ENCODE peak calls at places on chromosomes 11 and 22, in seven cellular contexts. One of them, this sample, is unnamed.

GRCh38 chr11:130891326-130891725 is 25.0 kb downstream of the SNX19 start:
- DNase-seq in GM12865: no peak
- DNase-seq in iPS-NIHi11: no peak
- DNase-seq in effector CD4-positive, alpha-beta T cell: no peak
- DNase-seq in uterus: no peak
- DNase-seq in A673: no peak
- DNase-seq in psoas muscle: no peak
- DNase-seq in this sample: no peak

GRCh38 chr22:43275545-43275981 is 67.6 kb downstream of the SCUBE1 start:
- DNase-seq in A673: no peak
- DNase-seq in iPS-NIHi11: peak; percentile 60
- DNase-seq in effector CD4-positive, alpha-beta T cell: no peak
- DNase-seq in GM12865: no peak
- DNase-seq in psoas muscle: no peak
- DNase-seq in uterus: no peak
- DNase-seq in this sample: no peak

GRCh38 chr11:9330387-9331384 is 16.3 kb upstream of the TMEM41B start:
- DNase-seq in psoas muscle: no peak
- DNase-seq in GM12865: no peak
- DNase-seq in iPS-NIHi11: no peak
- DNase-seq in uterus: no peak
- DNase-seq in effector CD4-positive, alpha-beta T cell: no peak
- DNase-seq in A673: no peak
- DNase-seq in this sample: no peak

GRCh38 chr22:29623553-29624169 is 20.2 kb downstream of the NF2 start:
- DNase-seq in uterus: no peak
- DNase-seq in GM12865: no peak
- DNase-seq in iPS-NIHi11: no peak
- DNase-seq in effector CD4-positive, alpha-beta T cell: no peak
- DNase-seq in psoas muscle: no peak
- DNase-seq in A673: no peak
- DNase-seq in this sample: no peak

GRCh38 chr22:36197601-36198146 is 3.9 kb downstream of the APOL4 start:
- DNase-seq in uterus: peak; percentile 39
- DNase-seq in psoas muscle: no peak
- DNase-seq in A673: no peak
- DNase-seq in effector CD4-positive, alpha-beta T cell: no peak
- DNase-seq in iPS-NIHi11: peak; percentile 50
- DNase-seq in GM12865: peak; percentile 68
- DNase-seq in this sample: no peak

GRCh38 chr11:86116386-86116726 is 47.5 kb upstream of the PICALM start:
- DNase-seq in uterus: no peak
- DNase-seq in GM12865: peak; percentile 82
- DNase-seq in effector CD4-positive, alpha-beta T cell: no peak
- DNase-seq in A673: no peak
- DNase-seq in iPS-NIHi11: no peak
- DNase-seq in psoas muscle: no peak
- DNase-seq in this sample: no peak

GRCh38 chr11:31798057-31799035 is 12.8 kb downstream of the PAX6 start:
- DNase-seq in effector CD4-positive, alpha-beta T cell: no peak
- DNase-seq in psoas muscle: no peak
- DNase-seq in uterus: no peak
- DNase-seq in A673: peak; percentile 50
- DNase-seq in iPS-NIHi11: peak; percentile 71
- DNase-seq in GM12865: peak; percentile 58
- DNase-seq in this sample: peak; percentile 81

GRCh38 chr11:108592591-108593213 is 866 bp downstream of the EXPH5 start:
- DNase-seq in effector CD4-positive, alpha-beta T cell: peak; percentile 8
- DNase-seq in uterus: peak; percentile 31
- DNase-seq in A673: peak; percentile 34
- DNase-seq in psoas muscle: peak; percentile 29
- DNase-seq in GM12865: peak; percentile 34
- DNase-seq in iPS-NIHi11: peak; percentile 35
- DNase-seq in this sample: no peak

GRCh38 chr22:49825436-49825835 is 2.2 kb downstream of the BRD1 start:
- DNase-seq in A673: no peak
- DNase-seq in effector CD4-positive, alpha-beta T cell: no peak
- DNase-seq in uterus: no peak
- DNase-seq in GM12865: no peak
- DNase-seq in iPS-NIHi11: no peak
- DNase-seq in psoas muscle: no peak
- DNase-seq in this sample: no peak

GRCh38 chr11:44949160-44950035 is 1.3 kb downstream of the TP53I11 start:
- DNase-seq in iPS-NIHi11: peak; percentile 71
- DNase-seq in A673: peak; percentile 75
- DNase-seq in psoas muscle: no peak
- DNase-seq in effector CD4-positive, alpha-beta T cell: no peak
- DNase-seq in uterus: peak; percentile 42
- DNase-seq in GM12865: peak; percentile 15
- DNase-seq in this sample: no peak

GRCh38 chr11:93528757-93529639 is 14.2 kb downstream of the SMCO4 start:
- DNase-seq in psoas muscle: no peak
- DNase-seq in A673: no peak
- DNase-seq in iPS-NIHi11: no peak
- DNase-seq in GM12865: no peak
- DNase-seq in effector CD4-positive, alpha-beta T cell: no peak
- DNase-seq in uterus: peak; percentile 20
- DNase-seq in this sample: no peak

GRCh38 chr11:114348200-114349191 is 51.8 kb downstream of the C11orf71 start:
- DNase-seq in psoas muscle: no peak
- DNase-seq in iPS-NIHi11: peak; percentile 26
- DNase-seq in effector CD4-positive, alpha-beta T cell: peak; percentile 9
- DNase-seq in GM12865: peak; percentile 57
- DNase-seq in uterus: no peak
- DNase-seq in A673: peak; percentile 82
- DNase-seq in this sample: peak; percentile 63

GRCh38 chr22:28023036-28023435 is 104.0 kb upstream of the PITPNB start:
- DNase-seq in A673: no peak
- DNase-seq in iPS-NIHi11: no peak
- DNase-seq in uterus: peak; percentile 8
- DNase-seq in GM12865: no peak
- DNase-seq in effector CD4-positive, alpha-beta T cell: no peak
- DNase-seq in psoas muscle: peak; percentile 5
- DNase-seq in this sample: no peak

GRCh38 chr11:124801636-124802312 is 1.6 kb upstream of the MSANTD2 start:
- DNase-seq in psoas muscle: no peak
- DNase-seq in effector CD4-positive, alpha-beta T cell: no peak
- DNase-seq in GM12865: no peak
- DNase-seq in uterus: no peak
- DNase-seq in A673: no peak
- DNase-seq in iPS-NIHi11: no peak
- DNase-seq in this sample: no peak

GRCh38 chr11:43579171-43579918 is 101.2 kb upstream of the HSD17B12 start:
- DNase-seq in A673: peak; percentile 88
- DNase-seq in effector CD4-positive, alpha-beta T cell: no peak
- DNase-seq in uterus: no peak
- DNase-seq in iPS-NIHi11: peak; percentile 67
- DNase-seq in GM12865: peak; percentile 46
- DNase-seq in psoas muscle: no peak
- DNase-seq in this sample: peak; percentile 86

GRCh38 chr11:134228625-134229024 is 4.2 kb downstream of the VPS26B start:
- DNase-seq in GM12865: peak; percentile 90
- DNase-seq in effector CD4-positive, alpha-beta T cell: no peak
- DNase-seq in psoas muscle: no peak
- DNase-seq in A673: no peak
- DNase-seq in iPS-NIHi11: no peak
- DNase-seq in uterus: no peak
- DNase-seq in this sample: peak; percentile 80

GRCh38 chr11:118771481-118772278 is 19.3 kb downstream of the DDX6 start:
- DNase-seq in effector CD4-positive, alpha-beta T cell: no peak
- DNase-seq in GM12865: no peak
- DNase-seq in A673: no peak
- DNase-seq in psoas muscle: no peak
- DNase-seq in uterus: no peak
- DNase-seq in iPS-NIHi11: no peak
- DNase-seq in this sample: no peak